ENCODE peak calls at places on chromosome 6, in four cellular contexts. N is HepG2, Q is A549, K is tibial artery. M is an unnamed sample.

GRCh38 chr6:112117554-112117953 is 30.2 kb downstream of the FAM229B start:
- DNase-seq in K (no peak), N (no peak), Q (peak), M (no peak)

GRCh38 chr6:86949776-86950175 is 12.4 kb downstream of the HTR1E start:
- DNase-seq in K (no peak), N (no peak), Q (no peak), M (no peak)

GRCh38 chr6:170137176-170137891 is 153.5 kb downstream of the DLL1 start:
- DNase-seq in K (peak), N (no peak), Q (no peak), M (no peak)

GRCh38 chr6:62523630-62524029 is 237.6 kb upstream of the KHDRBS2 start:
- DNase-seq in K (no peak), N (no peak), Q (no peak), M (no peak)

GRCh38 chr6:48613221-48613949 is 502.4 kb upstream of the PTCHD4 start:
- DNase-seq in N (no peak), K (no peak), Q (no peak), M (peak)

GRCh38 chr6:49269190-49269589 is 193.9 kb downstream of the MMUT start:
- DNase-seq in Q (peak), N (no peak), K (no peak), M (no peak)

GRCh38 chr6:39137235-39137634 is 22.2 kb upstream of the SAYSD1 start:
- DNase-seq in K (no peak), N (peak), Q (peak), M (no peak)

GRCh38 chr6:7451321-7451720 is 61.7 kb downstream of the RIOK1 start:
- DNase-seq in Q (no peak), K (no peak), N (no peak), M (no peak)

GRCh38 chr6:161301338-161301737 is 27.5 kb upstream of the AGPAT4 start:
- DNase-seq in Q (no peak), N (no peak), K (no peak), M (peak)

GRCh38 chr6:131381052-131381451 is 192.0 kb upstream of the ARG1 start:
- DNase-seq in Q (no peak), K (no peak), N (no peak), M (no peak)

DNA sequence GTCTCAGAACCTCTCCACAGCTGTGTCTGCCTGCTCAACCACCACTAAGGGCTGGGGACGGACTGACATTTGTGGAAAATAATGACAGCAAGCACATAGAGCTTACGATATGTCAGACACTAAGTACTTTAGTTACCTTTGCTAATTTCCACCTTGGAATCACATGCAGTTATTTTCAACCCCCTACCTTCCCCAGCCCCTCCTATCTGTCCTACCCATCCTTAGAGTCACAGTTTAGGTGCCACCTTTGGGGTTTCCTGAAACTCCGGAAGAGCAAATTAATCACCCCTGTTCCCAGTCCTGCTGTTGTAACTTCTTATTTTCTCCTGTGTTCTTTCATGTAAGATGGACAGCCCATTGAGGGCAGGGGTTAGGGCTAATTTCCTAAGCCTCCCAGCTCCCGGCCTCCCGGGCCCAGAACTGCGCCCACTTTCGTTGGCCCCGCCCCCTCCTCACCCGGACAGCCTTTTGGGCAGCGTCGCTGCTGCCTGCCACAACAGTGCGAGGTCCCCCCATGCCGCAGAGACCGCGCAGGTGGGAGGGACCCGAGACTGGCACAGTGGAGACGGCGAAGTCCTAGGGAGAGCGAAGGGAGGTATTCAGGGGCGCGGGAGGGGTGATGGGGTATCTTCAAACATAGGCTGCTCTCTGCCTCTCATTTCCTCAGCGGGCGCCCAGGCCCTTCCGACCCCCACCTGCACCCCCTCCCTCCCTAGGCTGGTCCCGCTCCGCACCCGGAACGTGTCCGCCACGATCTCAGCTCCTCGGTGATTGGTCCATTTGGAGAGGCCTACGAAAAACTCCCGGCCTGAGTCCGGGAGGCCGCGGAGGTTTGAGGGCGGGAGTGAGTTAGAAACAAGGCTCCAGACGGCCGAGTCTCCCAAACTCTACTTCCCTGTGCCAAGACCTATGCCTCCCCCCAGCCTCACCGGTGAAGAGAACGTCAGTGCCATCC is 1.1 kb downstream of the DDAH2 start:
- DNase-seq in N (no peak), K (peak), Q (no peak), M (no peak)
- H3K4me3 ChIP-seq in N (no peak), K (peak), Q (no peak), M (no peak)

GRCh38 chr6:14915888-14916832 is 329.7 kb upstream of the JARID2 start:
- DNase-seq in N (no peak), Q (no peak), K (no peak), M (no peak)

GRCh38 chr6:14905201-14905600 is 340.7 kb upstream of the JARID2 start:
- DNase-seq in K (no peak), N (no peak), Q (no peak), M (no peak)

GRCh38 chr6:14906621-14907020 is 339.2 kb upstream of the JARID2 start:
- DNase-seq in Q (no peak), N (no peak), K (no peak), M (no peak)

GRCh38 chr6:14912226-14912625 is 333.6 kb upstream of the JARID2 start:
- DNase-seq in Q (no peak), N (no peak), K (no peak), M (no peak)

DNA sequence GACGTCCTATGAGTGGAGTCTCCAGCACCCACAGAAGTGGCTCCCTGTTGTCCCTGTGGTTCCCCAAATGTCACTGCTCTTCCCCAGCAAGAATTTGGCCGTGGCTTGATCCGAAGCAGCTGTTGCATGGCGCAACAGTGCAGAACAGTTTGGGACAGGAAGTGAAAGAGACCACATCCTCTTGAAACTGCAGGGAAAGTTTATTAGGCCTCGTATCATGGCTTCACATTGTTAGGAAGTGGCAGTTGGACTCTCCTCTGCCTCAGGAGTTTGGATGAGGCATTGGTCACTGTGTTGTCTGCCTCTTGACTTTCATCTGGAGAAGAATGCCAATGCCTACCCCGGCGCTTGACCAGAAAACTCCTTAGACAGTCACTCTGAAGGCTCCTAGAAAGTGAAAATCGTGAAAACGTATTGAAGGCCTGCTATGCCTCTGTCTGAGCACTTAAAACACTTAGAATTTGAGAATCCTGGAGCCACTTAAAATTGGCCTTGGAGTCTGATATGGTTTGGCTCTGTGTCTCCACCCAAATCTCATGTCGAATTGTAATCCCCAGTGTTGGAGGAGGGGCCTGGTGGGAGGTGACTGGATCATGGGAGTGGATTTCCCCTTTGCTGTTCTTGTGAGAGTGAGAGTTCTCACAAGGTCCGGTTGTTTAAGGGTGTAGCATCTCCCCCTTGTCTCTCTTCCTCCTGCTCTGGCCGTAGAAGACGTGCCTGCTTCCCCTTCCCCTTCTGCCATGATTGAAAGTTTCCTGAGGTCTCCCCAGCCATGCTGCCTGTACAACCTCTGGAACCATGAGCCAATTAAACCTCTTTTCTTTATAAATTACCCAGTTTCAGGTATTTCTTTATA is 334.9 kb upstream of the JARID2 start:
- DNase-seq in N (no peak), K (peak), Q (no peak), M (no peak)
- H3K4me3 ChIP-seq in N (no peak), K (no peak), Q (no peak), M (no peak)

GRCh38 chr6:105981888-105982358 is 104.2 kb upstream of the PRDM1 start:
- DNase-seq in N (no peak), Q (no peak), K (no peak), M (no peak)
- H3K4me3 ChIP-seq in N (no peak), Q (no peak), K (peak), M (no peak)

GRCh38 chr6:93248591-93248990 is 170.8 kb downstream of the EPHA7 start:
- DNase-seq in K (no peak), Q (no peak), N (no peak), M (no peak)
- H3K4me3 ChIP-seq in K (no peak), Q (no peak), N (no peak), M (no peak)

GRCh38 chr6:118706702-118707101 is 55.3 kb upstream of the CEP85L start:
- DNase-seq in Q (no peak), K (no peak), N (no peak), M (no peak)
- H3K4me3 ChIP-seq in Q (no peak), K (no peak), N (no peak), M (no peak)

DNA sequence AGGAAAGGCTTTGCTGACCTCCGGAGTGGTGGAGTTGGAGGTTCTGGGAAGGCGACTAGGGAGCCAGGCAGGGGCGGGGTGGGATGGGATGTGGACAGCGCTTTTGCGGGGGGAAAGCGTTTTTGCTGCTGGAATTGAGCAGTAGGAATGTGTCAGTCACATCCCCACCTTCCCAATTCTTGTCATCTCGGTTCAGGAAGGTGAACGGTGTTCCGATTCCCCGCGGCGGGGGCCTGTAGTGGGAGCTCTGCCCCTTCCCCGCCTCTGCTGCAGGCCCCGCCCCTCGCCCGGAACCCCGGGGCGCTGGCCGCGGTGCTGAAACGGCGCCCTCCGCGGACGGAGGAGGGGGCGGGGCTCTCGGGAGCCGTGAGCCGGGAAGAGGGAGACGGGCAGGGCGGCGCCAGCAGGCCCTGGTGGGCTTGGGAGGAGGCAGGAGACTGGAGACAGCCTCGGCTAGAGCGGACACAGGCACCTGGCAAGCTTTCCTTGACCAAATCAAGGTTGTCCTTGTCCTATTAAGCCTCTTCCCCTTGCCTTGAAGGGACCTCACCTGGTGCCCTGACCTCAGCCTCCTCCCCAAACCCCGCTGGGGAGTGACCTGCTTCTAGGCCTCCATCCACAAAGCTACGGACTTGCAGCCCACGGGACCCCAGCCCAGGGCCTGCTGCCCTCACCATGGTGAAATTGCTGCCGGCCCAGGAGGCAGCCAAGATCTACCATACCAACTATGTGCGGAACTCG is at the start of gene LHFPL5:
- DNase-seq in K (no peak), N (peak), Q (no peak), M (no peak)
- H3K4me3 ChIP-seq in K (no peak), N (peak), Q (peak), M (peak)

GRCh38 chr6:31116661-31117385 is 2.2 kb downstream of the PSORS1C1 start:
- DNase-seq in K (no peak), N (no peak), Q (no peak), M (no peak)

GRCh38 chr6:31114540-31114876 is at the start of gene PSORS1C1:
- DNase-seq in Q (peak), K (peak), N (peak), M (peak)

GRCh38 chr6:31113861-31114539 is 600 bp upstream of the PSORS1C1 start:
- DNase-seq in Q (no peak), K (no peak), N (no peak), M (peak)

GRCh38 chr6:31115941-31116560 is 1.5 kb downstream of the PSORS1C1 start:
- DNase-seq in K (no peak), Q (no peak), N (no peak), M (no peak)

DNA sequence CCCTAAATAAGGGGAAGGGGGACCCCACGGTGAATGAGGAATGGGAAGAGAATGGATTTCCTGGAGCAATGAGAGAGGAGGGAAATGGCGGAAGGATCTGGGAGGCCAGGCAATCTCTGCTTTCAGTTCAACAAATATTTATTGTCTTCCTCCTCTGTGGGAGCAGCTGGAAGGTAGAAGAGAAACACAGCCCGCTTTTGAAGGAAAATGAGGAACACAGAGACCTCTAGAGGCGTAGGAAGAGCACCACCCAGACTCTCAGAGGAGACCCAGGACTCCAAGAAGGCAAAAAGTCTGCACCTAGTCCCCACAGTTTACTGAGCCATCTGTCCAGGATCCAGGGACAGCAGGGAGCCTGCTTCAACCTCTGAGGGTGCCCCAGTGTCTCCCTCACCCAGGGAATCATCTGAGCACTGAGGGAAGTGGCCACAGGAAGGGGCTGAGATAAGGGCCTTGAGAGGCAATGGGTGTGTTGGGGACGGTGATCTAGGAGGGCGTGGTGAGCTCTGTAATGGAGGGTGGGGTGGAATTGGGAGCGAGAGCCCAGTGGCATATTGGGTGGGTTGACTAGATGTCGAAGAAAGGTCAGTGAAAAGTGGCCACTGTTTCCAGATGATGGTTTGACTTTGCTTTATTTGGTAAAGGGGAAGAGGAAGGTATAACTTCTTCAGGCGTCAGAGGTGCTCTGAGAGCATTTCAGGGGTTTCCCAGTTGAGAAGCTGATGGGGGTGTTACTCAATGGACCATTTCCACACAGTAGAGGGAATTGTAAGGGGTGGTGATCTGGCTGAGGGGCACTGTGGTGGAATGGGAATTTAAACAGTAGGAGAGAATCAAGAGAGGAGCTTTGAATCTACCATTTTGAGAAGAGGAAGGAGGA is 610 bp downstream of the PSORS1C1 start:
- DNase-seq in K (no peak), N (peak), Q (peak), M (no peak)
- H3K4me3 ChIP-seq in K (peak), N (no peak), Q (peak), M (peak)

DNA sequence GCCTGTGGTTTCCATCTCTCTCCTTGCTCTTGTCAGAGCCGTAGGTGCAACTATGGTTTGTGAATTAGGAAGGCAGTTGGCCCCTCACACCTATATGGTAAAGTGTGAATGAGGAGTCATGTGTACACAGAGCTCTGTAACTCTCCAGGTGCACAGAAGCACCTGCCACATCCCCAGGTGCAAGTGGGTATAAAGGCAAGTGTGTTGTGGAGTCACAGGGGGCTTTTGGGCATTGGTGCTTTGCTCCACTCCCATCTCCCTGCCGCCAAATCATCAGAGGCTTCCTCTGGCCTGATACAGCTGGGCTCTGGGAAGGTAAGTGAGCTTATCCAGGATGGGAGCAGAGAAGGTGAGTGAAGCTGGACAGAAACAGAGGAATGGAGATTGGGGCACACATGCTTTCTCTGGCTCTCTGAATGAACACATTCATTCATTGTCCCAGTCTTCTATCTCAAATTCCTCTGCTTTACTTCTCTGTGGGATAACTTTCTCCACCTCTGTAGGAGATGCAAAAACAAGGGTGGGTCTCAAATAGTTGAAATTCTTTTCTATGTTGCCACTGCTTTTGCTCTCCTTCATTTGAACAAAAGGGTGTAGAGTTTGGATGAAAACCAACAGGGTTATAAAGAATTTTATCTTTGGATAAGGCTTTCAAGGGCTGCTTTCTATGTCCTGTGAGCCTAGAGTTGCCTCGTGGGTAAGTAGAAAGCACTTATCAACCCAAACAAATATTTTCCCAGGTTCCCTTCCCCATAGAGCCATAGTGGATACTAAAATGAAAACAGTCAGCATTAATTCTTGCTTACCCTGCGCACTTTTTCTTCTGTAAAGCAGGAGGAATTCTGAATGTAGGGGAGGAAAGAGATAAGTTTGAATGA is 45.0 kb upstream of the RIPOR2 start:
- DNase-seq in Q (no peak), K (no peak), N (no peak), M (no peak)
- H3K4me3 ChIP-seq in Q (no peak), K (no peak), N (no peak), M (no peak)

DNA sequence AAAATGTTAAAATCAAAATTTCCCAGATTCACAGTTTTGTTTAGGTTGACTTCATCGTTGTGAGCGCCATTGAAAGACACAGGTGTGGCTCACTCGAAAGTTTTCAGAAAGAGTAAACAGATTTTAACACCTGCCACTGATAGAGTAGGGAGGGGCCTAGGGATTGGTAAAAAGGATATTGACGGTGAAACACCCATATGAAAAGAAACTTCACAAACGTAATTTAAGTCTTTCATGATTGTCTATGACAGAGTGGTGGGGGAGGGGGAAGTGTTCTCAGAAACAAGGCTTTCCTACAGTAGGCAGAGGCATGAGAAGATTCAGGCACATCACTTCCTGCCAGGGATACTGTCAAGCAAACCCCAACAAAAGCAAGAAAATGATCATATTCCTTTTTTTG is 101.4 kb downstream of the PERP start:
- DNase-seq in Q (no peak), K (no peak), N (no peak), M (no peak)
- H3K4me3 ChIP-seq in Q (no peak), K (no peak), N (no peak), M (no peak)

GRCh38 chr6:1382883-1383728 is 6.3 kb upstream of the FOXF2 start:
- DNase-seq in N (no peak), K (no peak), Q (no peak), M (no peak)

GRCh38 chr6:1386310-1386709 is 3.1 kb upstream of the FOXF2 start:
- DNase-seq in K (no peak), Q (no peak), N (no peak), M (no peak)

GRCh38 chr6:1385129-1386042 is 4.0 kb upstream of the FOXF2 start:
- DNase-seq in Q (no peak), K (no peak), N (no peak), M (no peak)

GRCh38 chr6:1383729-1384548 is 5.4 kb upstream of the FOXF2 start:
- DNase-seq in Q (no peak), K (no peak), N (no peak), M (no peak)

GRCh38 chr6:1384549-1385128 is 4.7 kb upstream of the FOXF2 start:
- DNase-seq in Q (no peak), N (no peak), K (no peak), M (no peak)
- H3K4me3 ChIP-seq in Q (no peak), N (no peak), K (no peak), M (no peak)